ENCODE peak calls at places on chromosomes 2 and 18, in seven cellular contexts. S, A, Q, O, T, V and P are unnamed samples.

GRCh38 chr2:180006236-180006635 is 861 bp downstream of the CWC22 start:
- DNase-seq in S (no peak), A (no peak), Q (no peak), O (no peak), T (no peak), V (no peak), P (no peak)

GRCh38 chr2:106886916-106887758 is 1.2 kb upstream of the ST6GAL2 start:
- DNase-seq in S (peak), A (no peak), Q (no peak), O (peak), T (no peak), V (peak), P (no peak)

GRCh38 chr2:88097891-88098557 is 29.8 kb downstream of the FABP1 start:
- DNase-seq in S (no peak), A (no peak), Q (no peak), O (no peak), T (no peak), V (no peak), P (no peak)

GRCh38 chr2:72765997-72766609 is 59.7 kb downstream of the EXOC6B start:
- DNase-seq in S (no peak), A (no peak), Q (no peak), O (no peak), T (no peak), V (no peak), P (no peak)

GRCh38 chr18:23614891-23615290 is 28.6 kb upstream of the NPC1 start:
- DNase-seq in S (no peak), A (no peak), Q (no peak), O (no peak), T (no peak), V (no peak), P (no peak)

GRCh38 chr2:217935901-217936684 is 66.7 kb downstream of the TNS1 start:
- DNase-seq in S (peak), A (no peak), Q (no peak), O (no peak), T (no peak), V (no peak), P (no peak)

GRCh38 chr2:166126014-166126639 is 1.7 kb downstream of the SCN1A start:
- DNase-seq in S (peak), A (no peak), Q (no peak), O (no peak), T (no peak), V (no peak), P (no peak)

GRCh38 chr2:85797959-85798358 is 44.2 kb downstream of the ATOH8 start:
- DNase-seq in S (peak), A (no peak), Q (no peak), O (peak), T (no peak), V (peak), P (no peak)

GRCh38 chr18:46734981-46735380 is 21.9 kb downstream of the ST8SIA5 start:
- DNase-seq in S (no peak), A (no peak), Q (no peak), O (no peak), T (no peak), V (no peak), P (no peak)